ENCODE peak calls at places on chromosome 10, in six cellular contexts. M, H, L, P, T and Z are unnamed samples.

GRCh38 chr10:124369986-124370385 is 48.7 kb downstream of the OAT start:
- DNase-seq in M (no peak), H (no peak), L (no peak), P (no peak), T (no peak), Z (no peak)

GRCh38 chr10:33332183-33333031 is 2.1 kb downstream of the NRP1 start:
- DNase-seq in M (no peak), H (no peak), L (no peak), P (peak; percentile 27), T (no peak), Z (no peak)

GRCh38 chr10:51422311-51423120 is 276.9 kb downstream of the CSTF2T start:
- DNase-seq in M (peak; percentile 46), H (peak; percentile 30), L (no peak), P (peak; percentile 50), T (peak; percentile 10), Z (peak; percentile 1)

GRCh38 chr10:77060913-77061312 is 576.7 kb downstream of the KCNMA1 start:
- DNase-seq in M (no peak), H (no peak), L (no peak), P (no peak), T (no peak), Z (no peak)

GRCh38 chr10:13775786-13776780 is 189.3 kb downstream of the PRPF18 start:
- DNase-seq in M (no peak), H (no peak), L (no peak), P (peak; percentile 90), T (no peak), Z (peak; percentile 76)

GRCh38 chr10:126302831-126303230 is 85.4 kb downstream of the ADAM12 start:
- DNase-seq in M (peak; percentile 19), H (no peak), L (no peak), P (no peak), T (no peak), Z (no peak)

GRCh38 chr10:7424315-7424714 is 13.5 kb upstream of the SFMBT2 start:
- DNase-seq in M (no peak), H (no peak), L (no peak), P (peak; percentile 38), T (no peak), Z (no peak)

GRCh38 chr10:96271017-96271815 is at the start of gene BLNK:
- DNase-seq in M (no peak), H (peak; percentile 27), L (no peak), P (no peak), T (no peak), Z (no peak)

GRCh38 chr10:5529702-5530411 is 5.1 kb downstream of the CALML3 start:
- DNase-seq in M (no peak), H (no peak), L (no peak), P (no peak), T (no peak), Z (no peak)

GRCh38 chr10:25059990-25060389 is 43.6 kb downstream of the THNSL1 start:
- DNase-seq in M (peak; percentile 51), H (no peak), L (no peak), P (peak; percentile 94), T (no peak), Z (peak; percentile 88)

GRCh38 chr10:93032105-93032808 is 28.3 kb upstream of the CYP26C1 start:
- DNase-seq in M (no peak), H (no peak), L (no peak), P (no peak), T (no peak), Z (no peak)

GRCh38 chr10:91796332-91797076 is 1.7 kb upstream of the TNKS2 start:
- DNase-seq in M (peak; percentile 44), H (peak; percentile 9), L (peak; percentile 14), P (no peak), T (peak; percentile 28), Z (peak; percentile 14)

GRCh38 chr10:28280652-28281051 is 22.2 kb downstream of the MPP7 start:
- DNase-seq in M (no peak), H (no peak), L (no peak), P (no peak), T (no peak), Z (no peak)

GRCh38 chr10:24483701-24484100 is 240.0 kb downstream of the ARHGAP21 start:
- DNase-seq in M (peak; percentile 50), H (no peak), L (no peak), P (peak; percentile 91), T (no peak), Z (peak; percentile 92)

GRCh38 chr10:34669079-34669478 is 146.0 kb downstream of the PARD3 start:
- DNase-seq in M (no peak), H (no peak), L (no peak), P (no peak), T (no peak), Z (no peak)

GRCh38 chr10:71531485-71532446 is 135.0 kb downstream of the CDH23 start:
- DNase-seq in M (no peak), H (no peak), L (no peak), P (no peak), T (peak; percentile 43), Z (peak; percentile 36)

GRCh38 chr10:114257488-114257887 is 18.4 kb downstream of the VWA2 start:
- DNase-seq in M (no peak), H (no peak), L (no peak), P (no peak), T (no peak), Z (no peak)

GRCh38 chr10:121437596-121437995 is 160.6 kb downstream of the FGFR2 start:
- DNase-seq in M (no peak), H (peak; percentile 57), L (no peak), P (no peak), T (no peak), Z (no peak)

GRCh38 chr10:129605986-129606518 is 139.0 kb downstream of the MGMT start:
- DNase-seq in M (no peak), H (no peak), L (no peak), P (no peak), T (no peak), Z (no peak)

GRCh38 chr10:7248148-7248547 is 162.7 kb downstream of the SFMBT2 start:
- DNase-seq in M (no peak), H (no peak), L (no peak), P (no peak), T (no peak), Z (no peak)